ENCODE peak calls at places on chromosomes 5 and 9, in seven cellular contexts. O is CD4-positive, alpha-beta memory T cell; D is type B pancreatic cell; J is A549; P is HuH-7.5; L is chondrocyte; I is HS-27A. B is an unnamed sample.

GRCh38 chr5:95963650-95964410 is 2.2 kb upstream of the ELL2 start:
- DNase-seq in O (no peak), D (no peak), J (no peak), P (no peak), L (no peak), I (no peak), B (no peak)

GRCh38 chr5:102865510-102866314 is 110.6 kb downstream of the PAM start:
- DNase-seq in O (peak; percentile 10), D (peak; percentile 73), J (peak; percentile 17), P (peak; percentile 15), L (peak; percentile 70), I (no peak), B (peak; percentile 88)

GRCh38 chr9:126307306-126308061 is 19.1 kb upstream of the MVB12B start:
- DNase-seq in O (no peak), D (no peak), J (no peak), P (no peak), L (no peak), I (no peak), B (peak; percentile 59)

GRCh38 chr5:139561655-139562451 is 714 bp downstream of the UBE2D2 start:
- DNase-seq in O (no peak), D (peak; percentile 76), J (peak; percentile 68), P (peak; percentile 56), L (peak; percentile 81), I (no peak), B (peak; percentile 88)

GRCh38 chr5:108418172-108418571 is 36.3 kb upstream of the FBXL17 start:
- DNase-seq in O (no peak), D (no peak), J (no peak), P (no peak), L (no peak), I (no peak), B (no peak)

GRCh38 chr9:130908878-130909356 is 12.3 kb upstream of the QRFP start:
- DNase-seq in O (no peak), D (no peak), J (no peak), P (no peak), L (no peak), I (no peak), B (no peak)

GRCh38 chr5:15183520-15183919 is 311.9 kb upstream of the ANKH start:
- DNase-seq in O (no peak), D (no peak), J (no peak), P (no peak), L (no peak), I (no peak), B (no peak)

GRCh38 chr9:27204578-27204977 is 92.4 kb downstream of the EQTN start:
- DNase-seq in O (no peak), D (no peak), J (no peak), P (no peak), L (no peak), I (no peak), B (no peak)